ENCODE peak calls at places on chromosomes 4 and X, in five cellular contexts. F is naive thymus-derived CD8-positive, alpha-beta T cell; J is fibroblast of mammary gland; P is foreskin fibroblast; O is neural crest cell. D is an unnamed sample.

GRCh38 chrX:95764972-95765451 is 919.6 kb upstream of the DIAPH2 start:
- DNase-seq in F (no peak), J (peak), P (no peak), O (peak), D (no peak)

GRCh38 chrX:20967725-20968124 is 406.5 kb upstream of the CNKSR2 start:
- DNase-seq in F (no peak), J (no peak), P (no peak), O (no peak), D (no peak)

GRCh38 chrX:10939384-10939783 is 171.7 kb upstream of the HCCS start:
- DNase-seq in F (no peak), J (no peak), P (no peak), O (no peak), D (no peak)

GRCh38 chrX:41781500-41781899 is 57.5 kb downstream of the GPR82 start:
- DNase-seq in F (no peak), J (peak), P (peak), O (no peak), D (no peak)

GRCh38 chr4:48187813-48188212 is 53.8 kb upstream of the TXK start:
- DNase-seq in F (no peak), J (no peak), P (no peak), O (no peak), D (no peak)

GRCh38 chr4:20422398-20422797 is 170.7 kb downstream of the SLIT2 start:
- DNase-seq in F (no peak), J (peak), P (no peak), O (peak), D (peak)

GRCh38 chr4:8754634-8755589 is 116.7 kb downstream of the HMX1 start:
- DNase-seq in F (no peak), J (no peak), P (no peak), O (no peak), D (no peak)

GRCh38 chr4:163540977-163541376 is 46.5 kb downstream of the TMA16 start:
- DNase-seq in F (no peak), J (peak), P (peak), O (no peak), D (peak)

GRCh38 chrX:78614264-78614663 is 44.9 kb downstream of the RTL3 start:
- DNase-seq in F (no peak), J (no peak), P (no peak), O (no peak), D (no peak)

GRCh38 chr4:5217411-5217810 is 166.1 kb downstream of the STK32B start:
- DNase-seq in F (no peak), J (no peak), P (no peak), O (no peak), D (no peak)

GRCh38 chr4:111268769-111269414 is 646.0 kb upstream of the PITX2 start:
- DNase-seq in F (no peak), J (peak), P (peak), O (no peak), D (no peak)

GRCh38 chr4:1017706-1018105 is 6.3 kb downstream of the FGFRL1 start:
- DNase-seq in F (no peak), J (no peak), P (no peak), O (no peak), D (no peak)

GRCh38 chr4:68850293-68850692 is 34.5 kb downstream of the UGT2B10 start:
- DNase-seq in F (no peak), J (no peak), P (no peak), O (no peak), D (no peak)